ENCODE peak calls at places on chromosome 9, in ten cellular contexts. X, C, M, P, A, R, O, E, G and S are unnamed samples.

GRCh38 chr9:105413486-105414068 is 34.3 kb upstream of the FSD1L start:
- ATAC-seq in X (no peak), C (peak; percentile 70), M (no peak), P (peak; percentile 75), A (no peak), R (peak; percentile 72), O (peak; percentile 65), E (no peak), G (no peak), S (peak; percentile 51)

GRCh38 chr9:94869415-94869838 is 142.9 kb downstream of the AOPEP start:
- ATAC-seq in X (no peak), C (no peak), M (no peak), P (no peak), A (no peak), R (no peak), O (no peak), E (peak; percentile 50), G (no peak), S (no peak)

GRCh38 chr9:129317179-129318011 is 139.3 kb upstream of the IER5L start:
- ATAC-seq in X (no peak), C (peak; percentile 79), M (no peak), P (peak; percentile 84), A (no peak), R (peak; percentile 85), O (peak; percentile 57), E (no peak), G (no peak), S (no peak)

GRCh38 chr9:69083321-69083720 is 47.8 kb downstream of the FXN start:
- ATAC-seq in X (no peak), C (no peak), M (no peak), P (no peak), A (no peak), R (no peak), O (no peak), E (no peak), G (no peak), S (no peak)

GRCh38 chr9:2140600-2141223 is 125.6 kb downstream of the SMARCA2 start:
- ATAC-seq in X (no peak), C (no peak), M (peak; percentile 69), P (no peak), A (no peak), R (no peak), O (no peak), E (no peak), G (peak; percentile 74), S (no peak)

GRCh38 chr9:35771524-35771923 is 17.4 kb upstream of the MSMP start:
- ATAC-seq in X (no peak), C (no peak), M (no peak), P (no peak), A (no peak), R (peak; percentile 34), O (peak; percentile 63), E (no peak), G (no peak), S (no peak)

GRCh38 chr9:5388026-5388806 is 48.5 kb upstream of the RLN1 start:
- ATAC-seq in X (no peak), C (no peak), M (no peak), P (no peak), A (no peak), R (no peak), O (no peak), E (no peak), G (no peak), S (no peak)

GRCh38 chr9:34179528-34180138 is 790 bp downstream of the UBAP1 start:
- ATAC-seq in X (no peak), C (peak; percentile 2), M (no peak), P (peak; percentile 24), A (peak; percentile 0), R (no peak), O (peak; percentile 66), E (peak; percentile 3), G (peak; percentile 4), S (peak; percentile 20)

GRCh38 chr9:14511452-14511851 is 181.8 kb downstream of the ZDHHC21 start:
- ATAC-seq in X (no peak), C (no peak), M (no peak), P (no peak), A (no peak), R (peak; percentile 81), O (no peak), E (peak; percentile 65), G (no peak), S (no peak)

GRCh38 chr9:109289186-109289585 is 31.7 kb downstream of the EPB41L4B start:
- ATAC-seq in X (no peak), C (no peak), M (no peak), P (no peak), A (no peak), R (no peak), O (peak; percentile 76), E (no peak), G (no peak), S (no peak)

GRCh38 chr9:7967851-7968250 is 168.3 kb upstream of the DMAC1 start:
- ATAC-seq in X (no peak), C (no peak), M (no peak), P (no peak), A (no peak), R (no peak), O (peak; percentile 84), E (no peak), G (no peak), S (no peak)

GRCh38 chr9:98743818-98744611 is 35.3 kb upstream of the GABBR2 start:
- ATAC-seq in X (no peak), C (no peak), M (no peak), P (no peak), A (no peak), R (no peak), O (no peak), E (no peak), G (no peak), S (no peak)

GRCh38 chr9:86134361-86134760 is 35.0 kb upstream of the GOLM1 start:
- ATAC-seq in X (no peak), C (no peak), M (no peak), P (no peak), A (no peak), R (no peak), O (no peak), E (no peak), G (no peak), S (no peak)

GRCh38 chr9:14056235-14056930 is 257.6 kb downstream of the NFIB start:
- ATAC-seq in X (no peak), C (no peak), M (no peak), P (no peak), A (no peak), R (no peak), O (no peak), E (no peak), G (peak; percentile 24), S (no peak)

GRCh38 chr9:21567926-21568325 is 85.8 kb upstream of the IFNE start:
- ATAC-seq in X (no peak), C (no peak), M (no peak), P (no peak), A (no peak), R (no peak), O (no peak), E (no peak), G (no peak), S (no peak)

GRCh38 chr9:112743216-112743835 is 7.2 kb upstream of the SNX30 start:
- ATAC-seq in X (no peak), C (no peak), M (no peak), P (peak; percentile 67), A (peak; percentile 70), R (peak; percentile 74), O (peak; percentile 28), E (no peak), G (no peak), S (no peak)
- TF ChIP-seq CTCF in X (no peak), C (no peak), M (no peak), P (peak; percentile 44), A (no peak), R (peak; percentile 41), O (no peak), E (no peak), G (no peak), S (no peak)

GRCh38 chr9:96006296-96006890 is 130.9 kb downstream of the ERCC6L2 start:
- ATAC-seq in X (no peak), C (no peak), M (no peak), P (no peak), A (no peak), R (no peak), O (no peak), E (no peak), G (no peak), S (no peak)

GRCh38 chr9:96006961-96007360 is 131.5 kb downstream of the ERCC6L2 start:
- ATAC-seq in X (no peak), C (no peak), M (no peak), P (no peak), A (no peak), R (no peak), O (no peak), E (no peak), G (no peak), S (no peak)

GRCh38 chr9:96009223-96009602 is 133.7 kb downstream of the ERCC6L2 start:
- ATAC-seq in X (no peak), C (no peak), M (no peak), P (no peak), A (no peak), R (no peak), O (no peak), E (no peak), G (no peak), S (no peak)

GRCh38 chr9:96008502-96009222 is 133.2 kb downstream of the ERCC6L2 start:
- ATAC-seq in X (peak; percentile 21), C (no peak), M (no peak), P (no peak), A (no peak), R (no peak), O (no peak), E (peak; percentile 31), G (no peak), S (peak; percentile 41)

GRCh38 chr9:96004384-96004783 is 128.9 kb downstream of the ERCC6L2 start:
- ATAC-seq in X (no peak), C (no peak), M (no peak), P (no peak), A (no peak), R (no peak), O (no peak), E (no peak), G (no peak), S (no peak)
- TF ChIP-seq CTCF in X (no peak), C (no peak), M (no peak), P (no peak), A (no peak), R (no peak), O (no peak), E (no peak), G (no peak), S (no peak)

DNA sequence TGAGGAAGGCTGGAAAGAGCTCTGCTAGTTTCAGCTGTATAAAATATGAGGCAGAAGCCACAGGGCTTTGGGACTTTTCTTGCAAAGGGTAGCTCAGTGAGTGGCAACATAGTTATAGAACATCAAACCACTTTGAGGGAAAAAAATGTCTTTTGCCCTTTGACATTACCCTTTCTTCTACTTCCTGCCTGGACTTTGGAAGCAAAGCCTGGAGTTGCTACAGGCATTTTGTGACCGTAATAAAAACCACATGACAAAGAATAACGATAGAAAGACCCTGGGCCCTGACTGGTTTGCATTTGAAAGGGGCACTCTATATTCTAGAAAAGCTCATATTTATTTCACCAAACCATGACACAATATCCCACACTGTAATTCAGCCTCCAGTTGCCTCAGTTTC is 440.9 kb downstream of the DIRAS2 start:
- ATAC-seq in X (no peak), C (no peak), M (no peak), P (no peak), A (no peak), R (no peak), O (peak; percentile 28), E (no peak), G (no peak), S (no peak)
- TF ChIP-seq CTCF in X (no peak), C (no peak), M (no peak), P (no peak), A (no peak), R (no peak), O (no peak), E (no peak), G (no peak), S (no peak)

GRCh38 chr9:116039312-116039711 is 114.3 kb upstream of the PAPPA start:
- ATAC-seq in X (no peak), C (no peak), M (no peak), P (no peak), A (no peak), R (no peak), O (no peak), E (no peak), G (no peak), S (no peak)
- TF ChIP-seq CTCF in X (no peak), C (no peak), M (no peak), P (no peak), A (no peak), R (no peak), O (no peak), E (no peak), G (no peak), S (no peak)